ENCODE peak calls at places on chromosome 1, in nine cellular contexts. L is gastrocnemius medialis; G is T-cell; Z is heart right ventricle; O is aorta; H is activated CD8-positive, alpha-beta memory T cell treated with anti-CD3 and anti-CD28 coated beads, Interleukin-2, amount 10 ng/mL, durations not matched to agents 7 days and 5 days; X is foreskin keratinocyte; T is stimulated activated naive CD8-positive, alpha-beta T cell treated with anti-CD3 and anti-CD28 coated beads, Interleukin-15, amount 100 ng/mL, for 72 hours; S is body of pancreas. W is an unnamed sample.

GRCh38 chr1:39434797-39435395 is 56.5 kb upstream of the BMP8A start:
- ATAC-seq in X (no peak), S (peak), Z (peak), G (no peak), O (no peak), H (no peak), L (no peak), T (no peak), W (no peak)

GRCh38 chr1:161130266-161130665 is 2.2 kb downstream of the DEDD start:
- ATAC-seq in G (no peak), O (no peak), S (no peak), X (no peak), T (no peak), H (no peak), L (no peak), Z (no peak), W (no peak)

GRCh38 chr1:205568469-205569361 is 63.1 kb downstream of the ELK4 start:
- ATAC-seq in X (peak), O (no peak), T (peak), Z (peak), L (no peak), S (peak), H (peak), G (peak), W (peak)

GRCh38 chr1:243639027-243639658 is 210.9 kb downstream of the AKT3 start:
- ATAC-seq in Z (no peak), L (no peak), X (no peak), G (no peak), S (no peak), H (no peak), O (no peak), T (peak), W (no peak)

GRCh38 chr1:37476460-37477197 is 2.2 kb downstream of the ZC3H12A start:
- ATAC-seq in X (peak), S (peak), H (no peak), Z (peak), T (no peak), L (peak), G (no peak), O (peak), W (peak)

GRCh38 chr1:20404466-20404865 is 81.5 kb downstream of the CAMK2N1 start:
- ATAC-seq in X (no peak), T (no peak), Z (no peak), S (no peak), O (no peak), H (no peak), G (no peak), L (no peak), W (no peak)

GRCh38 chr1:112114540-112114939 is 125.1 kb upstream of the KCND3 start:
- ATAC-seq in O (no peak), S (no peak), T (no peak), X (peak), L (no peak), G (no peak), H (no peak), Z (no peak), W (no peak)

GRCh38 chr1:114080511-114081144 is 73.0 kb downstream of the SYT6 start:
- ATAC-seq in O (no peak), T (no peak), G (no peak), L (no peak), S (no peak), X (no peak), H (no peak), Z (no peak), W (no peak)

GRCh38 chr1:166032901-166033371 is 133.9 kb downstream of the FAM78B start:
- ATAC-seq in L (peak), G (no peak), O (no peak), S (peak), H (no peak), Z (no peak), T (no peak), X (no peak), W (no peak)